ENCODE peak calls at places on chromosomes 6 and 20, in seven cellular contexts. H is H9, K is neuronal stem cell, Q is IMR-90, U is H1, P is trophoblast cell, D is mesenchymal stem cell. X is an unnamed sample.

GRCh38 chr6:149359439-149359838 is 40.6 kb upstream of the SUMO4 start:
- DNase-seq in K (no peak), U (no peak), D (no peak), Q (no peak), P (no peak), H (no peak), X (no peak)

GRCh38 chr6:82589509-82590206 is 226.0 kb downstream of the TPBG start:
- DNase-seq in H (peak), K (peak), P (no peak), U (peak), Q (peak), D (peak), X (peak)

GRCh38 chr6:98470821-98471220 is 363.6 kb upstream of the POU3F2 start:
- DNase-seq in H (no peak), D (no peak), K (no peak), Q (no peak), U (no peak), P (no peak), X (peak)

GRCh38 chr6:140779991-140780596 is 1352.6 kb upstream of the GJE1 start:
- DNase-seq in U (no peak), D (no peak), H (no peak), K (no peak), P (no peak), Q (no peak), X (no peak)

GRCh38 chr6:34391023-34391485 is 1.4 kb downstream of the NUDT3 start:
- DNase-seq in K (no peak), U (no peak), H (no peak), D (peak), Q (peak), P (peak), X (peak)

GRCh38 chr6:18260448-18261106 is 3.8 kb downstream of the DEK start:
- DNase-seq in Q (peak), D (peak), H (no peak), K (no peak), U (no peak), P (no peak), X (peak)

GRCh38 chr6:72040106-72040505 is 153.8 kb downstream of the RIMS1 start:
- DNase-seq in P (no peak), K (no peak), Q (peak), H (no peak), U (no peak), D (no peak), X (no peak)

GRCh38 chr6:160035693-160036330 is 66.9 kb downstream of the IGF2R start:
- DNase-seq in K (no peak), D (no peak), U (no peak), Q (peak), H (no peak), P (no peak), X (no peak)

GRCh38 chr6:166412911-166413384 is 30.2 kb upstream of the MPC1 start:
- DNase-seq in K (no peak), Q (no peak), P (no peak), D (no peak), U (no peak), H (no peak), X (no peak)

GRCh38 chr20:52959125-52959524 is 13.0 kb upstream of the TSHZ2 start:
- DNase-seq in Q (no peak), D (peak), U (no peak), K (no peak), P (no peak), H (no peak), X (peak)

GRCh38 chr6:106184629-106185028 is 98.5 kb downstream of the PRDM1 start:
- DNase-seq in D (peak), P (no peak), H (no peak), U (no peak), K (no peak), Q (peak), X (no peak)

GRCh38 chr6:106181664-106182418 is 95.7 kb downstream of the PRDM1 start:
- DNase-seq in D (peak), K (no peak), Q (peak), P (peak), U (no peak), H (no peak), X (no peak)

GRCh38 chr6:106183430-106183829 is 97.3 kb downstream of the PRDM1 start:
- DNase-seq in Q (no peak), D (no peak), K (no peak), H (no peak), U (no peak), P (no peak), X (no peak)

GRCh38 chr6:106180208-106180607 is 94.1 kb downstream of the PRDM1 start:
- DNase-seq in Q (no peak), U (no peak), H (no peak), D (no peak), K (no peak), P (no peak), X (no peak)

GRCh38 chr6:106182455-106182854 is 96.3 kb downstream of the PRDM1 start:
- DNase-seq in H (no peak), K (no peak), P (no peak), D (no peak), Q (no peak), U (no peak), X (no peak)
- H2AK5ac ChIP-seq in H (no peak), K (no peak), P (no peak), D (no peak), Q (peak), U (no peak), X (no peak)

GRCh38 chr6:43493230-43493629 is 15.9 kb downstream of the TJAP1 start:
- DNase-seq in P (no peak), D (no peak), U (no peak), Q (no peak), H (no peak), K (no peak), X (no peak)

GRCh38 chr6:43492673-43493072 is 15.3 kb downstream of the TJAP1 start:
- DNase-seq in H (no peak), K (no peak), D (no peak), P (no peak), U (no peak), Q (peak), X (no peak)

GRCh38 chr6:43493833-43494232 is 16.3 kb downstream of the LRRC73 start:
- DNase-seq in P (no peak), D (no peak), Q (no peak), H (no peak), U (no peak), K (no peak), X (no peak)

GRCh38 chr6:43490523-43490939 is 13.2 kb downstream of the TJAP1 start:
- DNase-seq in U (no peak), K (no peak), H (no peak), D (no peak), Q (no peak), P (no peak), X (no peak)

GRCh38 chr6:43491750-43492661 is 14.6 kb downstream of the TJAP1 start:
- DNase-seq in P (no peak), U (no peak), K (no peak), H (no peak), D (no peak), Q (peak), X (no peak)
- H2BK5ac ChIP-seq in P (no peak), U (no peak), K (no peak), H (no peak), D (no peak), Q (peak), X (no peak)

DNA sequence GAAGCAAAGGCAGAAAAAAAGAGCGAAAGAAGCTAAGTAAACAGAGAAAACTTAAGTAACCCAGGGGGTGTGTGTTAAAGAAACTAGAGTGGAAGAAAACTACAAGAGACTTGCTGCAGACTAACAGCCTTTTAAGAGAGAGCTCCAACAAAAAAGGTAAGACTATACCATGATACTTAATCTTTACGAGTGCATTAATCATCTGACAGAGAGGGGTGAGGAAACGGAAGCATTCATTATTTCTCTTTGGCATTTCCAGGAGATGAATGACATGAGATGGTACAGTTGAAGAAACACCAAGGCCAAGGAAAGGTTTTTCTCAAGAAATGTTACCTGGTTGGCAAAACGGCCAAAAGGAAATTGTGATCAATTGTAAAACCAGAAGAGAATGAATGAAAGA is 906.8 kb downstream of the QKI start:
- DNase-seq in U (no peak), Q (no peak), H (no peak), K (no peak), P (no peak), D (no peak), X (no peak)
- H3K4ac ChIP-seq in U (no peak), Q (no peak), H (no peak), K (no peak), P (no peak), D (no peak), X (no peak)

DNA sequence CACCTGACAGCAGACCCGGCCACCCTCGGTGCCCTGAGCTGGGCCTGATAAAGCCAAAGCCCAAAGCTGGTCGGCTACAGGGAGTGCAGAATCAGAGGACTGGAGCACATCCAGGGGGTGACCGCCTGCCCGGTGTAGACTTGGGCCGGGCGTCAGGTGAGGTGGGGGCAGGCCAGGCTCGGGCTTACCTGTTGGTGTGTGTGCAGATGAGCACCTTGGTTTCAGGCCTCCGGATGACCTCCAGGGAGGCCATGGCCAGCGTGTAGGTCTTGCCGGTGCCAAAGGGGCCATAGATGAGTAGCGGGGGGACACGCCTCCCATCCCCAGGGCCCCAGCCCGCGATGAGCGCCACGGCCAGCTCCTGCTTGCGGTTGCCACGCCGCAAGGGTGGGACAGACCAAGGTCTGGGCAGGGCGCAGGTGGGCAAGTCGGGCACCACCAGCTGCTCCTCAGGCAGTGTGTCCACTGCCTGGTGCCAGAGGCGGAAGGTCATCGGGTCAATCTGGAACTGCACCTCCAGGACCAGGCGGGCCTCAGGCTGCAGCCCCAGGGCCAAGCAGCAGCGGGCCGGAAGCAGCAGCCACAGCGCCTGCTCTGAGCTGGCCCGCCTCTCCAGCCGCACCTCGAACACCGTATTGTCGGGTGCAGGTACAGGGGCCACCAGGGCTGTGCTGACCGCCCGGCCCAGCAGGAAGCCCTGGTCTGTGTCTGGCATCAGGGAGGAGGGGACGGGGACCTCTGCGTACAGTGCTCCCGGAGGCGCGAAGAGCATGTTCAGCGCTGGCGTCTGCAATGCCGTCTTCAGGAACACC is 5.7 kb downstream of the HELZ2 start:
- DNase-seq in P (no peak), H (no peak), U (no peak), Q (no peak), D (no peak), K (no peak), X (no peak)
- H2AK5ac ChIP-seq in P (no peak), H (no peak), U (no peak), Q (no peak), D (no peak), K (peak), X (no peak)

DNA sequence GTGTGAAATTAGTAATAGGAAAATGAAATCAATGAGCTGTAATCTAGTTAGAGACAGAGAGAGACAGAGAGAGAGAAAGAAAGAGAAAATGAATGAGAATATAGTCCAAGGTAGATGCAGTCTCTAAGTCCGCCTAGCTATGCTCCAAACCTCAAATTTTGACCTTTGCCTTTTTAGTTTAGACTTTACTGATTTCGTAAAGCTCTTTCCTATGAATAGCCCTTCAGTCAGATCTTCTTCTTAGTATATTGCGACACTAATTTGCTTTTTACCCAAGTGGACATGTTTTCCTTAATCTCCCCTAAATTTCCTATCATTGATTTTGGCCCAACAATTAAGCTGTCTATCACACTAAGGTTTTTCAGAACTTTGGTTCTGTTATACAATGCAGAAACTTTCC is 49.5 kb downstream of the TFAP2D start:
- DNase-seq in U (no peak), D (no peak), P (no peak), K (no peak), Q (no peak), H (no peak), X (no peak)
- H2BK5ac ChIP-seq in U (no peak), D (no peak), P (no peak), K (no peak), Q (no peak), H (no peak), X (no peak)

GRCh38 chr6:169491482-169491881 is 210.3 kb downstream of the WDR27 start:
- DNase-seq in H (no peak), P (no peak), K (no peak), U (no peak), Q (no peak), D (no peak), X (no peak)
- H3K4ac ChIP-seq in H (no peak), P (no peak), K (no peak), U (no peak), Q (no peak), D (no peak), X (no peak)

DNA sequence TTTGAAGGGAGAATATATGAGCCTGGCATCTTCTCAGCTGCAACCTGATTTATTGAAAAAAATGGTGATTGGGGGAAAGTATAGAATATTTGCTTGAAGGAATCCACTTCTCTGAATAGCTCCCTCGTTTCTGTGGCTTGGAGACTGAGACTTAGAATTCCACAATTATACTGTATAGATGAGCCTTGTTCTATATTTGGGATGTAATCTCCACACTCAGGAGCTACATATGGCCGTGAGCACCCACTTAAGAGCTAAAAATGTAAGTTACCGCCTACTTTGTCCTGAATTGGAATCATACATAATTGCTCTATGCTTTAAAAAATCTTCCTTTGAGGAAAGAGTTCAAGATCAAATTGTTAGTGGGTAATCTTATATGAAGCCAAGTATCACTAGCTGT is 254.2 kb downstream of the SOX4 start:
- DNase-seq in U (no peak), D (no peak), K (no peak), P (no peak), Q (no peak), H (no peak), X (no peak)
- H2AK5ac ChIP-seq in U (no peak), D (no peak), K (no peak), P (no peak), Q (no peak), H (no peak), X (no peak)

GRCh38 chr6:168030218-168030693 is 32.8 kb downstream of the KIF25 start:
- DNase-seq in Q (no peak), P (no peak), H (no peak), U (no peak), D (no peak), K (no peak), X (no peak)
- H2BK5ac ChIP-seq in Q (no peak), P (no peak), H (no peak), U (no peak), D (no peak), K (no peak), X (no peak)

GRCh38 chr6:108714012-108714773 is 134.0 kb upstream of the ARMC2 start:
- DNase-seq in K (no peak), H (no peak), P (no peak), U (no peak), Q (peak), D (peak), X (no peak)
- H3K4ac ChIP-seq in K (no peak), H (no peak), P (no peak), U (no peak), Q (peak), D (no peak), X (no peak)